ENCODE peak calls at places on chromosomes 11 and 22, in six cellular contexts. Y is AG09319; G is MCF 10A; L is HFFc6; X is CD8-positive, alpha-beta T cell; E is BE2C. D is an unnamed sample.

GRCh38 chr11:57680552-57680874 is 12.6 kb downstream of the ZDHHC5 start:
- DNase-seq in Y (no peak), G (peak), L (peak), X (no peak), E (no peak), D (no peak)

GRCh38 chr11:79514695-79515094 is 73.9 kb upstream of the TENM4 start:
- DNase-seq in Y (no peak), G (no peak), L (no peak), X (no peak), E (no peak), D (no peak)

GRCh38 chr11:130162733-130163132 is 3.2 kb downstream of the ST14 start:
- DNase-seq in Y (no peak), G (peak), L (no peak), X (no peak), E (no peak), D (no peak)

GRCh38 chr11:27514558-27514957 is 8.0 kb upstream of the LIN7C start:
- DNase-seq in Y (no peak), G (peak), L (peak), X (no peak), E (no peak), D (no peak)

GRCh38 chr11:103842191-103842590 is 194.2 kb upstream of the DDI1 start:
- DNase-seq in Y (no peak), G (no peak), L (no peak), X (no peak), E (peak), D (no peak)

GRCh38 chr22:48944756-48945620 is 882.7 kb downstream of the BRD1 start:
- DNase-seq in Y (no peak), G (no peak), L (no peak), X (no peak), E (no peak), D (no peak)

GRCh38 chr22:30717331-30717921 is 22.8 kb downstream of the OSBP2 start:
- DNase-seq in Y (no peak), G (peak), L (peak), X (no peak), E (no peak), D (no peak)

GRCh38 chr11:78427615-78428272 is 10.1 kb upstream of the GAB2 start:
- DNase-seq in Y (no peak), G (no peak), L (no peak), X (no peak), E (no peak), D (no peak)

GRCh38 chr22:32700186-32700882 is 101.2 kb upstream of the TIMP3 start:
- DNase-seq in Y (peak), G (no peak), L (peak), X (no peak), E (no peak), D (no peak)

GRCh38 chr11:93895106-93895862 is 44.9 kb upstream of the VSTM5 start:
- DNase-seq in Y (peak), G (peak), L (peak), X (no peak), E (peak), D (peak)

GRCh38 chr22:22226448-22227187 is 18.0 kb upstream of the VPREB1 start:
- DNase-seq in Y (no peak), G (no peak), L (no peak), X (no peak), E (no peak), D (no peak)

GRCh38 chr11:9687736-9688494 is 24.0 kb downstream of the SWAP70 start:
- DNase-seq in Y (no peak), G (no peak), L (no peak), X (no peak), E (peak), D (no peak)

GRCh38 chr11:77062924-77063323 is 3.8 kb upstream of the CAPN5 start:
- DNase-seq in Y (no peak), G (peak), L (no peak), X (no peak), E (no peak), D (no peak)

GRCh38 chr11:1054143-1055108 is 17.9 kb upstream of the MUC6 start:
- DNase-seq in Y (peak), G (no peak), L (peak), X (no peak), E (peak), D (no peak)

GRCh38 chr22:24402460-24403192 is 24.8 kb upstream of the ADORA2A start:
- DNase-seq in Y (peak), G (peak), L (peak), X (no peak), E (peak), D (no peak)

GRCh38 chr22:28541137-28541536 is 138.5 kb downstream of the TTC28 start:
- DNase-seq in Y (no peak), G (no peak), L (no peak), X (no peak), E (no peak), D (no peak)

GRCh38 chr11:44007746-44008501 is 39.9 kb upstream of the ACCSL start:
- DNase-seq in Y (no peak), G (no peak), L (peak), X (no peak), E (no peak), D (no peak)

GRCh38 chr22:43449205-43449830 is 37.5 kb downstream of the MPPED1 start:
- DNase-seq in Y (no peak), G (peak), L (no peak), X (no peak), E (no peak), D (no peak)

GRCh38 chr22:29129644-29130201 is 56.9 kb downstream of the KREMEN1 start:
- DNase-seq in Y (no peak), G (no peak), L (no peak), X (no peak), E (peak), D (no peak)

GRCh38 chr11:9210224-9210921 is 54.8 kb downstream of the DENND5A start:
- DNase-seq in Y (no peak), G (peak), L (no peak), X (no peak), E (no peak), D (no peak)

GRCh38 chr22:39643311-39644083 is 72.9 kb downstream of the CACNA1I start:
- DNase-seq in Y (no peak), G (no peak), L (peak), X (no peak), E (no peak), D (no peak)

GRCh38 chr11:34261820-34262219 is 96.0 kb downstream of the ABTB2 start:
- DNase-seq in Y (no peak), G (no peak), L (no peak), X (no peak), E (no peak), D (no peak)

GRCh38 chr11:62340269-62340901 is 3.1 kb downstream of the ASRGL1 start:
- DNase-seq in Y (no peak), G (peak), L (peak), X (peak), E (peak), D (peak)

GRCh38 chr11:10701982-10702381 is 8.4 kb upstream of the IRAG1 start:
- DNase-seq in Y (no peak), G (no peak), L (no peak), X (no peak), E (no peak), D (no peak)

GRCh38 chr11:73818838-73819237 is 31.2 kb downstream of the MRPL48 start:
- DNase-seq in Y (no peak), G (no peak), L (peak), X (no peak), E (no peak), D (no peak)

GRCh38 chr11:95093548-95093947 is 3.9 kb downstream of the ENDOD1 start:
- DNase-seq in Y (no peak), G (no peak), L (no peak), X (no peak), E (no peak), D (no peak)

GRCh38 chr11:4636962-4637661 is at the start of gene OR51D1:
- DNase-seq in Y (peak), G (peak), L (peak), X (peak), E (peak), D (peak)

GRCh38 chr22:44597616-44598015 is 99.6 kb upstream of the RTL6 start:
- DNase-seq in Y (peak), G (no peak), L (peak), X (no peak), E (peak), D (no peak)

GRCh38 chr22:22770280-22770871 is 117.2 kb upstream of the IGLL5 start:
- DNase-seq in Y (no peak), G (peak), L (peak), X (no peak), E (peak), D (peak)

GRCh38 chr11:34437224-34437879 is 1.4 kb upstream of the CAT start:
- DNase-seq in Y (no peak), G (no peak), L (no peak), X (no peak), E (no peak), D (no peak)

GRCh38 chr11:42407379-42407778 is 904.4 kb upstream of the API5 start:
- DNase-seq in Y (no peak), G (no peak), L (peak), X (no peak), E (peak), D (peak)

GRCh38 chr11:103013426-103013825 is 57.9 kb upstream of the MMP13 start:
- DNase-seq in Y (no peak), G (peak), L (no peak), X (no peak), E (no peak), D (no peak)

GRCh38 chr22:40178417-40179409 is 988 bp downstream of the TNRC6B start:
- DNase-seq in Y (no peak), G (peak), L (peak), X (no peak), E (peak), D (peak)

GRCh38 chr11:1531961-1532586 is 40.0 kb downstream of the DUSP8 start:
- DNase-seq in Y (peak), G (peak), L (no peak), X (no peak), E (peak), D (no peak)

GRCh38 chr11:125155767-125156166 is 8.8 kb upstream of the PKNOX2 start:
- DNase-seq in Y (no peak), G (no peak), L (no peak), X (no peak), E (no peak), D (no peak)

GRCh38 chr22:37212174-37212906 is at the start of gene SSTR3:
- DNase-seq in Y (no peak), G (no peak), L (no peak), X (no peak), E (peak), D (no peak)

GRCh38 chr11:127616171-127616570 is 615.6 kb upstream of the KIRREL3 start:
- DNase-seq in Y (no peak), G (no peak), L (no peak), X (no peak), E (no peak), D (no peak)

GRCh38 chr11:72233773-72234513 is 9.4 kb downstream of the INPPL1 start:
- DNase-seq in Y (no peak), G (no peak), L (no peak), X (no peak), E (no peak), D (no peak)

GRCh38 chr11:106656646-106657045 is 361.6 kb downstream of the GUCY1A2 start:
- DNase-seq in Y (no peak), G (peak), L (no peak), X (no peak), E (no peak), D (no peak)

GRCh38 chr11:47941907-47942558 is 38.3 kb upstream of the PTPRJ start:
- DNase-seq in Y (no peak), G (peak), L (no peak), X (no peak), E (no peak), D (no peak)
- TF ChIP-seq CTCF in Y (no peak), G (no peak), L (no peak), X (no peak), E (no peak), D (no peak)

DNA sequence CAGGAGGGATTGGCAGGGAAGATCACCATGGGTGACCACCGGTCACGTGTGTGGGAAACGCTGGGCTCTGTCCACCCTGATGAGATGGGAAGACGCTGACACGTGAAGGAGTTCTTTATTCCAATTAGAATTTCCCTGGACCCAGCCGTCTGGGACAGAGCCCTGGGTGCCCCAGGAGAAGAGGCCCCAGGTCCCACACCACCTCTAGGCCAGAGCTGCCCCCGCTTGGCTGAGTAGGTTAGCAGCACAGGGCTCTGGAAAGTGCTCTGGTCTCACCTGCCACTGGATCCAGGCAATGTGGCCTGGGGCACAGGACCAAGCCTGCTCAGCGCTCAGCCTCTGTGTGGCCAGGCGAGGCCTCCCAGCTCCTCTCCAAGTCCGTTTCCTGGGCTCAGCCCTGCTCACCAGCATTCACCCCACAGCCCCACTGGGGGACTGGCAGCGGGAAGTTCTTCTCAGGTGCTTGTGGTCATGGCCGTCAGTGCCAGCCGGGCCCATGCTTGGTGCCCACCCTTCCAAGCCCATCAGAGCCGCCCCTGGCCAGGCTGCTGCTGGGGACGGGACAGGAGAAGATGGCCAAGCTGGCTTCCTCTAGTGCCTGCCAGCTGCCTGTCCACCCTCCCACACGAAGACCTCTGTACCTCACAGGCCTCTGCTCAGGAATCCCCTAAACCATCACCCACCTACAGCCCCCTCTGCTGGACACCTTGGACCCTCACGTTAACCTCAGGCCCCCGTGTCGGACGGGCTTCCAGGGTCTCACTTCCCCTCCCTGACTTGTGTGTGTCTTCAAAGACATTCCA is 62.5 kb upstream of the FGF3 start:
- DNase-seq in Y (no peak), G (no peak), L (no peak), X (no peak), E (peak), D (peak)
- TF ChIP-seq CTCF in Y (no peak), G (no peak), L (peak), X (no peak), E (peak), D (peak)

DNA sequence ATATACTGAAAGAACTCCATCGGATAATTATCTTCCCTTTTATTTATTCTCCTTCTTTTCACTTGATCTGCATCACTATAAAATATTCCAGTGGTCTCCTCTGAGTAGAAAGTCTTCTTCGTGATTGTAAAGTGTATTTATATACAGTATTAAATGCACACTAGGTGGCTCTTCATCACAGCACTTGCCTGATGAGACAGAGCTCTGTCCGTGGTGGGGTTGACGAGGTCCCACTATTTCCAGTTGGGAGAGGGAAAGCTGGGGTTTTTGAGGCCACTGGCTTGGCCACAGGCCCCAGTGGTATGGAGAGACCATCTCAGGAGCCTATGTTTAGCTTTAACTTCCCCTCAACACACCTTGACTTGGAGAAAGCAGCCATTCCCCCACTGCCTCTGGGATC is 31.6 kb upstream of the ZBTB16 start:
- DNase-seq in Y (no peak), G (no peak), L (no peak), X (no peak), E (no peak), D (no peak)
- TF ChIP-seq CTCF in Y (no peak), G (no peak), L (peak), X (no peak), E (peak), D (no peak)

GRCh38 chr22:45612451-45612901 is 59.2 kb upstream of the ATXN10 start:
- DNase-seq in Y (peak), G (peak), L (peak), X (peak), E (peak), D (no peak)
- TF ChIP-seq CTCF in Y (no peak), G (no peak), L (no peak), X (no peak), E (no peak), D (no peak)

DNA sequence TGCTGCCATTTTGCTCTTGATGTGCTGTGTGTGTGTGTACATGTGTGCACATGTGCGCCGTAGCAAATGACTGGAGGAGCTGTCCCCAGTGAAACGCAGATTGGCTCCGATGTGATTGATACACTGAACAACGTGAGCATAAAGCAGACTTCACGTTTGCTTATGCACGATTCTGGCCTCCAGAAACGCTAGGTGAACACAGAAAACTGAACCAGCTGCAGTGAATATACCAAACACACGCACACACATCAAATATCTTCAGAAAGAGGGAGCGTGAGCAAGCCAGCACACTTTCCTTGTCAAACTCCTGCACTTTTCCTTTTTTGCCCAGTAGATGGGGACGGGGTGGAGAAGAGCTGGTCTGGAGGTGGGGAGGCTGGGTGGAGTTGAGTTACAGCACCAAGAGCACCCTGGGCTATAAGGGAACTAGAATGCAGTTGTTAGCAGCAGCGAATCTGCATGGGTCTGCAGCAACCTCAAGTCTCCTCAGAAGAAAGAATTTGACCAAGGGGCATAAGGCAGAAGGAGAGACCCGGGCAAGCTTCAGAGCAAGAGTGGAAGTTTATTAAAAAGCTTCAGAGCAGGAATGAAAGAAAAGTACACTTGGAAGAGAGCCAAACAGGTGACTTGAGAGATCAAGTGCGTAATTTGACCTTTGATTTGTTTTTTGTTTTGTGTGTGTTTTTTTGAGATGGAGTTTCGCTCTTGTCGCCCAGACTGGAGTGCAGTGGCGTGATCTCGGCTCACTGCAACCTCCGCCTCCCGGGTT is 77.8 kb upstream of the CADM1 start:
- DNase-seq in Y (no peak), G (no peak), L (no peak), X (no peak), E (peak), D (no peak)
- TF ChIP-seq CTCF in Y (no peak), G (no peak), L (no peak), X (no peak), E (peak), D (no peak)

D was measured in endothelial cell.